ENCODE peak calls at places on chromosomes 3 and 15, in seven cellular contexts. H is neural progenitor cell, C is right cardiac atrium, F is upper lobe of right lung, L is OCI-LY7, S is cardiac muscle cell, R is GM23248. N is an unnamed sample. For H3K4me1, the result is how much of the 10 kb centered on the place peaks cover.

GRCh38 chr15:98838387-98839259 is 169.0 kb downstream of the PGPEP1L start:
- DNase-seq in S (no peak), F (no peak), L (no peak), H (no peak), C (no peak), R (no peak), N (no peak)

GRCh38 chr15:50168778-50169411 is 13.1 kb upstream of the SLC27A2 start:
- DNase-seq in R (no peak), L (no peak), C (no peak), H (no peak), S (no peak), F (no peak), N (no peak)

GRCh38 chr3:56370991-56371775 is 97.1 kb downstream of the ERC2 start:
- DNase-seq in F (no peak), H (no peak), L (no peak), C (no peak), S (no peak), R (no peak), N (no peak)

GRCh38 chr3:87997298-87997697 is 61.5 kb downstream of the CGGBP1 start:
- DNase-seq in S (no peak), R (peak), L (no peak), F (no peak), H (no peak), C (no peak), N (no peak)

GRCh38 chr3:62724503-62724902 is 150.7 kb downstream of the CADPS start:
- DNase-seq in L (peak), C (no peak), H (no peak), F (no peak), S (no peak), R (no peak), N (no peak)

GRCh38 chr3:7953449-7954015 is 548.1 kb upstream of the LMCD1 start:
- DNase-seq in H (no peak), F (no peak), C (no peak), R (no peak), L (no peak), S (no peak), N (no peak)

GRCh38 chr3:195319060-195319459 is 48.1 kb upstream of the XXYLT1 start:
- DNase-seq in C (no peak), F (no peak), R (no peak), S (no peak), L (peak), H (no peak), N (no peak)

GRCh38 chr3:89682556-89682955 is 575.1 kb downstream of the EPHA3 start:
- DNase-seq in S (no peak), C (no peak), R (no peak), H (no peak), L (no peak), F (no peak), N (no peak)

GRCh38 chr3:32180151-32180850 is 58.2 kb upstream of the CMTM8 start:
- DNase-seq in L (no peak), F (no peak), H (no peak), R (no peak), C (no peak), S (no peak), N (no peak)

GRCh38 chr3:30655187-30655812 is 48.9 kb downstream of the TGFBR2 start:
- DNase-seq in L (peak), S (no peak), H (no peak), C (no peak), R (no peak), F (no peak), N (no peak)

GRCh38 chr3:158710601-158711000 is 21.7 kb downstream of the RARRES1 start:
- DNase-seq in C (no peak), L (no peak), F (no peak), H (no peak), R (no peak), S (no peak), N (no peak)

GRCh38 chr15:69604050-69604378 is 151.4 kb downstream of the RPLP1 start:
- DNase-seq in F (no peak), C (no peak), H (no peak), R (no peak), S (no peak), L (no peak), N (no peak)

GRCh38 chr3:107816082-107816481 is 274.7 kb downstream of the CD47 start:
- DNase-seq in L (no peak), C (no peak), H (no peak), R (peak), S (no peak), F (no peak), N (no peak)

GRCh38 chr3:149085828-149086231 is 503 bp downstream of the HLTF start:
- DNase-seq in C (no peak), R (peak), S (no peak), H (peak), F (no peak), L (peak), N (no peak)

GRCh38 chr3:39350714-39351113 is 21.2 kb downstream of the CCR8 start:
- DNase-seq in C (no peak), L (no peak), H (no peak), R (no peak), S (no peak), F (no peak), N (no peak)

GRCh38 chr3:74267583-74268184 is 346.8 kb downstream of the CNTN3 start:
- DNase-seq in S (peak), C (no peak), F (no peak), R (peak), H (peak), L (peak), N (no peak)

GRCh38 chr3:29067014-29067413 is 213.9 kb upstream of the RBMS3 start:
- DNase-seq in S (no peak), R (peak), F (no peak), C (no peak), L (no peak), H (no peak), N (no peak)

GRCh38 chr3:139241783-139242182 is 102.0 kb upstream of the MRPS22 start:
- DNase-seq in C (no peak), S (no peak), L (no peak), F (no peak), H (no peak), R (no peak), N (no peak)

GRCh38 chr3:37526511-37526910 is 335.2 kb upstream of the CTDSPL start:
- DNase-seq in F (no peak), L (no peak), H (no peak), S (no peak), C (peak), R (peak), N (peak)

GRCh38 chr3:102269401-102269800 is 165.4 kb upstream of the ZPLD1 start:
- DNase-seq in L (no peak), S (no peak), F (no peak), H (no peak), C (no peak), R (no peak), N (no peak)

GRCh38 chr3:143567823-143568222 is 280.4 kb downstream of the SLC9A9 start:
- DNase-seq in H (no peak), L (no peak), R (no peak), S (no peak), F (no peak), C (no peak), N (no peak)

GRCh38 chr15:23038741-23039150 is 623 bp downstream of the TUBGCP5 start:
- DNase-seq in C (no peak), L (no peak), S (no peak), H (no peak), R (peak), F (no peak), N (no peak)

GRCh38 chr15:28980709-28981350 is 95.1 kb downstream of the APBA2 start:
- DNase-seq in R (no peak), C (no peak), L (no peak), H (no peak), F (no peak), S (no peak), N (no peak)

GRCh38 chr3:193140381-193140780 is 100.6 kb upstream of the PLAAT1 start:
- DNase-seq in C (no peak), L (no peak), R (peak), F (no peak), H (no peak), S (no peak), N (no peak)

GRCh38 chr3:36678216-36679013 is 85.9 kb downstream of the DCLK3 start:
- DNase-seq in H (no peak), S (no peak), F (no peak), L (no peak), C (no peak), R (peak), N (no peak)

GRCh38 chr15:70376929-70377691 is 279.4 kb upstream of the TLE3 start:
- DNase-seq in F (peak), H (peak), S (peak), L (no peak), R (peak), C (peak), N (peak)

GRCh38 chr3:56484096-56484495 is 15.8 kb upstream of the ERC2 start:
- DNase-seq in H (no peak), F (no peak), R (no peak), S (no peak), L (no peak), C (no peak), N (no peak)

GRCh38 chr3:37174532-37175126 is at the start of gene LRRFIP2:
- DNase-seq in L (no peak), C (no peak), F (no peak), H (no peak), R (peak), S (no peak), N (no peak)

GRCh38 chr3:126356373-126357298 is 572 bp downstream of the KLF15 start:
- DNase-seq in C (peak), F (peak), H (peak), S (peak), R (peak), L (peak), N (peak)

GRCh38 chr15:66715181-66715624 is 13.2 kb downstream of the SMAD6 start:
- DNase-seq in R (no peak), L (no peak), F (no peak), C (no peak), H (peak), S (no peak), N (no peak)

GRCh38 chr3:49422379-49423248 is at the start of gene AMT:
- DNase-seq in L (no peak), C (peak), R (no peak), S (peak), F (peak), H (peak), N (peak)

GRCh38 chr15:90049030-90049429 is 47.9 kb downstream of the ZNF710 start:
- DNase-seq in F (no peak), L (no peak), H (no peak), S (no peak), C (no peak), R (no peak), N (peak)

GRCh38 chr15:90047956-90048575 is 46.9 kb downstream of the ZNF710 start:
- DNase-seq in L (peak), F (no peak), C (peak), H (no peak), R (no peak), S (no peak), N (peak)

GRCh38 chr15:90044916-90045371 is 43.8 kb downstream of the ZNF710 start:
- DNase-seq in C (no peak), H (no peak), R (no peak), F (no peak), L (no peak), S (no peak), N (no peak)

GRCh38 chr15:90046289-90046688 is 45.2 kb downstream of the ZNF710 start:
- DNase-seq in C (no peak), L (no peak), F (no peak), H (no peak), R (no peak), S (no peak), N (peak)

GRCh38 chr15:90046846-90047481 is 45.8 kb downstream of the ZNF710 start:
- DNase-seq in C (peak), L (peak), H (no peak), S (peak), R (no peak), F (peak), N (peak)
- H3K4me1 ChIP-seq in C (under half), L (under half), H (under half), S (under half), R (under half), F (under half), N (under half)

GRCh38 chr3:66472313-66473134 is 28.3 kb downstream of the LRIG1 start:
- DNase-seq in R (peak), F (no peak), L (no peak), H (no peak), S (no peak), C (no peak), N (no peak)

GRCh38 chr3:66469220-66469640 is 31.6 kb downstream of the LRIG1 start:
- DNase-seq in F (no peak), S (no peak), L (no peak), C (no peak), H (no peak), R (peak), N (no peak)

GRCh38 chr3:66468016-66468735 is 32.6 kb downstream of the LRIG1 start:
- DNase-seq in R (peak), S (no peak), L (no peak), F (no peak), C (no peak), H (no peak), N (no peak)

GRCh38 chr3:66470956-66471686 is 29.7 kb downstream of the LRIG1 start:
- DNase-seq in H (peak), S (no peak), F (no peak), C (no peak), L (no peak), R (no peak), N (no peak)

GRCh38 chr3:66470285-66470684 is 30.5 kb downstream of the LRIG1 start:
- DNase-seq in R (no peak), S (no peak), L (no peak), C (no peak), H (no peak), F (no peak), N (no peak)
- H3K4me1 ChIP-seq in R (under half), S (under half), L (half or more), C (under half), H (half or more), F (under half), N (half or more)

GRCh38 chr3:127738192-127738840 is 65.6 kb downstream of the ABTB1 start:
- DNase-seq in R (peak), S (no peak), C (peak), F (no peak), L (no peak), H (no peak), N (no peak)
- H3K4me1 ChIP-seq in R (under half), S (under half), C (under half), F (under half), L (under half), H (under half), N (under half)

DNA sequence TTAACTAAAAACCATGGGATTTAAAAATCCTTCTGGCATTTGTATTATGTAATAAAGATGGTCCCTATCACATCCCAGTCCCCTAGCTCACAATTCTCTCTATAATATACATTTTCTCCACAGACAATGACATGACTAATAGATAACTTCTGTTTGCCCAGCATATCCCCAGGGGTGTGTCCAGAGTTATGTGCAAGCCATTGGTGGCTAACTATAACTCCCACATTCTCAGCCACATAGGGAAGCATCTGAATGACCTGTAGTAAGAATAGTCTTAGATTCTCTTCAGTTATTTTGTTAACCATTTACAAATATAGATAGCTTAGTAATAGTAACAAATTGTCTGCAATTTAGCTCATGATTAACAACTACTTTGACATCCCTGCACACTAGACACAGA is 52.2 kb upstream of the RBSN start:
- DNase-seq in L (no peak), C (no peak), S (no peak), F (no peak), H (no peak), R (no peak), N (no peak)
- H3K4me1 ChIP-seq in L (under half), C (under half), S (under half), F (under half), H (under half), R (under half), N (under half)

GRCh38 chr15:43515731-43516130 is 1.7 kb upstream of the MAP1A start:
- DNase-seq in H (no peak), R (no peak), L (no peak), C (no peak), F (peak), S (no peak), N (no peak)

GRCh38 chr15:43516185-43516584 is 1.2 kb upstream of the MAP1A start:
- DNase-seq in R (peak), F (peak), L (no peak), H (no peak), C (peak), S (no peak), N (peak)

GRCh38 chr15:43511012-43511885 is 6.2 kb upstream of the MAP1A start:
- DNase-seq in R (peak), C (peak), L (peak), S (peak), F (no peak), H (peak), N (no peak)

GRCh38 chr15:43514241-43515057 is 3.0 kb upstream of the MAP1A start:
- DNase-seq in L (peak), H (peak), S (peak), R (peak), F (peak), C (peak), N (peak)

GRCh38 chr15:43513550-43513949 is 3.9 kb upstream of the MAP1A start:
- DNase-seq in L (no peak), C (no peak), F (no peak), H (no peak), S (no peak), R (peak), N (no peak)
- H3K4me1 ChIP-seq in L (under half), C (under half), F (under half), H (under half), S (under half), R (half or more), N (under half)